ENCODE peak calls at places on chromosome 7, in four cellular contexts. One of them, this sample, is unnamed.

GRCh38 chr7:137696376-137696775 is 150.4 kb downstream of the DGKI start:
- DNase-seq in T-helper 1 cell: no peak
- DNase-seq in T-helper 2 cell: no peak
- DNase-seq in neural crest cell: no peak
- DNase-seq in this sample: no peak

GRCh38 chr7:2660359-2661095 is 27.5 kb upstream of the AMZ1 start:
- DNase-seq in T-helper 1 cell: no peak
- DNase-seq in neural crest cell: no peak
- DNase-seq in T-helper 2 cell: no peak
- DNase-seq in this sample: no peak

GRCh38 chr7:130490888-130491771 is 755 bp upstream of the MEST start:
- DNase-seq in T-helper 2 cell: peak
- DNase-seq in neural crest cell: peak
- DNase-seq in T-helper 1 cell: no peak
- DNase-seq in this sample: peak

GRCh38 chr7:94928168-94928707 is 20.8 kb downstream of the PPP1R9A start:
- DNase-seq in neural crest cell: no peak
- DNase-seq in T-helper 2 cell: no peak
- DNase-seq in T-helper 1 cell: no peak
- DNase-seq in this sample: no peak

GRCh38 chr7:147578196-147578595 is 1012.4 kb upstream of the C7orf33 start:
- DNase-seq in T-helper 1 cell: no peak
- DNase-seq in T-helper 2 cell: no peak
- DNase-seq in neural crest cell: no peak
- DNase-seq in this sample: no peak

GRCh38 chr7:101740981-101741725 is 76.3 kb upstream of the CUX1 start:
- DNase-seq in neural crest cell: no peak
- DNase-seq in T-helper 2 cell: peak
- DNase-seq in T-helper 1 cell: no peak
- DNase-seq in this sample: peak

GRCh38 chr7:38830826-38831225 is 78.2 kb downstream of the VPS41 start:
- DNase-seq in T-helper 2 cell: no peak
- DNase-seq in neural crest cell: no peak
- DNase-seq in T-helper 1 cell: no peak
- DNase-seq in this sample: no peak

GRCh38 chr7:134044682-134045081 is 82.5 kb upstream of the LRGUK start:
- DNase-seq in neural crest cell: no peak
- DNase-seq in T-helper 1 cell: no peak
- DNase-seq in T-helper 2 cell: no peak
- DNase-seq in this sample: no peak

GRCh38 chr7:13226385-13226784 is 539.0 kb downstream of the ARL4A start:
- DNase-seq in T-helper 2 cell: no peak
- DNase-seq in neural crest cell: no peak
- DNase-seq in T-helper 1 cell: no peak
- DNase-seq in this sample: no peak

GRCh38 chr7:75740846-75741497 is 2.2 kb upstream of the HIP1 start:
- DNase-seq in neural crest cell: no peak
- DNase-seq in T-helper 1 cell: no peak
- DNase-seq in T-helper 2 cell: no peak
- DNase-seq in this sample: peak

GRCh38 chr7:29606287-29606721 is 42.7 kb downstream of the PRR15 start:
- DNase-seq in T-helper 2 cell: no peak
- DNase-seq in neural crest cell: no peak
- DNase-seq in T-helper 1 cell: no peak
- DNase-seq in this sample: no peak

GRCh38 chr7:70512144-70512543 is 619.8 kb upstream of the GALNT17 start:
- DNase-seq in T-helper 2 cell: no peak
- DNase-seq in T-helper 1 cell: no peak
- DNase-seq in neural crest cell: no peak
- DNase-seq in this sample: no peak

GRCh38 chr7:6237002-6237401 is 35.4 kb downstream of the CYTH3 start:
- DNase-seq in neural crest cell: no peak
- DNase-seq in T-helper 1 cell: no peak
- DNase-seq in T-helper 2 cell: no peak
- DNase-seq in this sample: no peak

GRCh38 chr7:157702311-157703023 is 365.7 kb downstream of the DNAJB6 start:
- DNase-seq in T-helper 1 cell: no peak
- DNase-seq in T-helper 2 cell: no peak
- DNase-seq in neural crest cell: no peak
- DNase-seq in this sample: no peak

GRCh38 chr7:155921804-155922506 is 109.7 kb upstream of the SHH start:
- DNase-seq in T-helper 2 cell: no peak
- DNase-seq in neural crest cell: no peak
- DNase-seq in T-helper 1 cell: no peak
- DNase-seq in this sample: no peak

GRCh38 chr7:7563813-7564212 is 2.9 kb upstream of the MIOS start:
- DNase-seq in T-helper 1 cell: no peak
- DNase-seq in neural crest cell: no peak
- DNase-seq in T-helper 2 cell: no peak
- DNase-seq in this sample: no peak